ENCODE peak calls at places on chromosomes 12 and 14, in nine cellular contexts. One of them, this sample, is unnamed.

GRCh38 chr14:104688755-104689619 is at the start of gene INF2:
- DNase-seq in IMR-90: peak; percentile 32
- DNase-seq in GM19239: peak; percentile 94
- DNase-seq in MCF 10A: peak; percentile 76
- DNase-seq in skeletal muscle cell: no peak
- DNase-seq in thoracic aorta: no peak
- DNase-seq in HFFc6: no peak
- DNase-seq in CD4-positive, CD25-positive, alpha-beta regulatory T cell: peak; percentile 54
- DNase-seq in psoas muscle: peak; percentile 76
- DNase-seq in this sample: no peak

GRCh38 chr12:106271575-106272505 is 24.0 kb upstream of the CKAP4 start:
- DNase-seq in IMR-90: no peak
- DNase-seq in GM19239: no peak
- DNase-seq in MCF 10A: peak; percentile 40
- DNase-seq in skeletal muscle cell: no peak
- DNase-seq in thoracic aorta: no peak
- DNase-seq in HFFc6: no peak
- DNase-seq in CD4-positive, CD25-positive, alpha-beta regulatory T cell: no peak
- DNase-seq in psoas muscle: no peak
- DNase-seq in this sample: no peak

GRCh38 chr14:67513631-67514108 is 19.4 kb upstream of the PLEKHH1 start:
- DNase-seq in IMR-90: no peak
- DNase-seq in GM19239: peak; percentile 45
- DNase-seq in MCF 10A: no peak
- DNase-seq in skeletal muscle cell: no peak
- DNase-seq in thoracic aorta: no peak
- DNase-seq in HFFc6: no peak
- DNase-seq in CD4-positive, CD25-positive, alpha-beta regulatory T cell: no peak
- DNase-seq in psoas muscle: no peak
- DNase-seq in this sample: no peak

GRCh38 chr12:111529424-111530368 is 69.4 kb downstream of the ATXN2 start:
- DNase-seq in IMR-90: peak; percentile 59
- DNase-seq in GM19239: peak; percentile 70
- DNase-seq in MCF 10A: peak; percentile 71
- DNase-seq in skeletal muscle cell: peak; percentile 14
- DNase-seq in thoracic aorta: no peak
- DNase-seq in HFFc6: peak; percentile 36
- DNase-seq in CD4-positive, CD25-positive, alpha-beta regulatory T cell: peak; percentile 40
- DNase-seq in psoas muscle: no peak
- DNase-seq in this sample: no peak

GRCh38 chr12:57583008-57583831 is 7.8 kb upstream of the PIP4K2C start:
- DNase-seq in IMR-90: peak; percentile 81
- DNase-seq in GM19239: peak; percentile 84
- DNase-seq in MCF 10A: peak; percentile 79
- DNase-seq in skeletal muscle cell: peak; percentile 36
- DNase-seq in thoracic aorta: peak; percentile 34
- DNase-seq in HFFc6: peak; percentile 75
- DNase-seq in CD4-positive, CD25-positive, alpha-beta regulatory T cell: peak; percentile 64
- DNase-seq in psoas muscle: no peak
- DNase-seq in this sample: no peak

GRCh38 chr14:78785265-78785664 is 615.1 kb downstream of the NRXN3 start:
- DNase-seq in IMR-90: no peak
- DNase-seq in GM19239: no peak
- DNase-seq in MCF 10A: peak; percentile 30
- DNase-seq in skeletal muscle cell: no peak
- DNase-seq in thoracic aorta: no peak
- DNase-seq in HFFc6: no peak
- DNase-seq in CD4-positive, CD25-positive, alpha-beta regulatory T cell: no peak
- DNase-seq in psoas muscle: no peak
- DNase-seq in this sample: no peak

GRCh38 chr12:132559652-132560420 is 50.5 kb downstream of the LRCOL1 start:
- DNase-seq in IMR-90: peak; percentile 36
- DNase-seq in GM19239: peak; percentile 81
- DNase-seq in MCF 10A: peak; percentile 33
- DNase-seq in skeletal muscle cell: no peak
- DNase-seq in thoracic aorta: no peak
- DNase-seq in HFFc6: peak; percentile 2
- DNase-seq in CD4-positive, CD25-positive, alpha-beta regulatory T cell: no peak
- DNase-seq in psoas muscle: peak; percentile 72
- DNase-seq in this sample: no peak

GRCh38 chr12:69130064-69130463 is 109.3 kb upstream of the CPSF6 start:
- DNase-seq in IMR-90: no peak
- DNase-seq in GM19239: no peak
- DNase-seq in MCF 10A: peak; percentile 45
- DNase-seq in skeletal muscle cell: no peak
- DNase-seq in thoracic aorta: no peak
- DNase-seq in HFFc6: no peak
- DNase-seq in CD4-positive, CD25-positive, alpha-beta regulatory T cell: no peak
- DNase-seq in psoas muscle: no peak
- DNase-seq in this sample: no peak

GRCh38 chr12:79295572-79295971 is 395.2 kb downstream of the PAWR start:
- DNase-seq in IMR-90: no peak
- DNase-seq in GM19239: no peak
- DNase-seq in MCF 10A: no peak
- DNase-seq in skeletal muscle cell: no peak
- DNase-seq in thoracic aorta: no peak
- DNase-seq in HFFc6: no peak
- DNase-seq in CD4-positive, CD25-positive, alpha-beta regulatory T cell: no peak
- DNase-seq in psoas muscle: no peak
- DNase-seq in this sample: no peak

GRCh38 chr14:99578541-99579044 is 25.4 kb downstream of the CCDC85C start:
- DNase-seq in IMR-90: no peak
- DNase-seq in GM19239: no peak
- DNase-seq in MCF 10A: no peak
- DNase-seq in skeletal muscle cell: no peak
- DNase-seq in thoracic aorta: no peak
- DNase-seq in HFFc6: no peak
- DNase-seq in CD4-positive, CD25-positive, alpha-beta regulatory T cell: no peak
- DNase-seq in psoas muscle: no peak
- DNase-seq in this sample: no peak

GRCh38 chr12:25883026-25883928 is 75.2 kb upstream of the RASSF8 start:
- DNase-seq in IMR-90: no peak
- DNase-seq in GM19239: no peak
- DNase-seq in MCF 10A: no peak
- DNase-seq in skeletal muscle cell: no peak
- DNase-seq in thoracic aorta: no peak
- DNase-seq in HFFc6: no peak
- DNase-seq in CD4-positive, CD25-positive, alpha-beta regulatory T cell: no peak
- DNase-seq in psoas muscle: no peak
- DNase-seq in this sample: no peak

GRCh38 chr12:128933926-128934325 is 80.6 kb downstream of the GLT1D1 start:
- DNase-seq in IMR-90: no peak
- DNase-seq in GM19239: no peak
- DNase-seq in MCF 10A: no peak
- DNase-seq in skeletal muscle cell: no peak
- DNase-seq in thoracic aorta: no peak
- DNase-seq in HFFc6: no peak
- DNase-seq in CD4-positive, CD25-positive, alpha-beta regulatory T cell: no peak
- DNase-seq in psoas muscle: no peak
- DNase-seq in this sample: no peak

GRCh38 chr14:60125918-60126317 is 34.2 kb downstream of the PCNX4 start:
- DNase-seq in IMR-90: peak; percentile 32
- DNase-seq in GM19239: no peak
- DNase-seq in MCF 10A: no peak
- DNase-seq in skeletal muscle cell: no peak
- DNase-seq in thoracic aorta: no peak
- DNase-seq in HFFc6: peak; percentile 5
- DNase-seq in CD4-positive, CD25-positive, alpha-beta regulatory T cell: no peak
- DNase-seq in psoas muscle: no peak
- DNase-seq in this sample: no peak

GRCh38 chr12:115886666-115887065 is 390.8 kb downstream of the MED13L start:
- DNase-seq in IMR-90: no peak
- DNase-seq in GM19239: no peak
- DNase-seq in MCF 10A: no peak
- DNase-seq in skeletal muscle cell: no peak
- DNase-seq in thoracic aorta: no peak
- DNase-seq in HFFc6: no peak
- DNase-seq in CD4-positive, CD25-positive, alpha-beta regulatory T cell: no peak
- DNase-seq in psoas muscle: no peak
- DNase-seq in this sample: no peak

GRCh38 chr12:43914923-43915468 is 79.1 kb downstream of the TMEM117 start:
- DNase-seq in IMR-90: no peak
- DNase-seq in GM19239: no peak
- DNase-seq in MCF 10A: no peak
- DNase-seq in skeletal muscle cell: no peak
- DNase-seq in thoracic aorta: no peak
- DNase-seq in HFFc6: peak; percentile 24
- DNase-seq in CD4-positive, CD25-positive, alpha-beta regulatory T cell: no peak
- DNase-seq in psoas muscle: no peak
- DNase-seq in this sample: no peak

GRCh38 chr12:12107678-12108077 is 36.9 kb downstream of the BCL2L14 start:
- DNase-seq in IMR-90: no peak
- DNase-seq in GM19239: no peak
- DNase-seq in MCF 10A: no peak
- DNase-seq in skeletal muscle cell: no peak
- DNase-seq in thoracic aorta: no peak
- DNase-seq in HFFc6: no peak
- DNase-seq in CD4-positive, CD25-positive, alpha-beta regulatory T cell: no peak
- DNase-seq in psoas muscle: no peak
- DNase-seq in this sample: no peak

GRCh38 chr14:82621881-82622450 is 1088.3 kb upstream of the SEL1L start:
- DNase-seq in IMR-90: no peak
- DNase-seq in GM19239: no peak
- DNase-seq in MCF 10A: no peak
- DNase-seq in skeletal muscle cell: no peak
- DNase-seq in thoracic aorta: no peak
- DNase-seq in HFFc6: no peak
- DNase-seq in CD4-positive, CD25-positive, alpha-beta regulatory T cell: no peak
- DNase-seq in psoas muscle: no peak
- DNase-seq in this sample: no peak

GRCh38 chr12:93812616-93813015 is 135.4 kb downstream of the CRADD start:
- DNase-seq in IMR-90: no peak
- DNase-seq in GM19239: no peak
- DNase-seq in MCF 10A: no peak
- DNase-seq in skeletal muscle cell: peak; percentile 80
- DNase-seq in thoracic aorta: no peak
- DNase-seq in HFFc6: no peak
- DNase-seq in CD4-positive, CD25-positive, alpha-beta regulatory T cell: no peak
- DNase-seq in psoas muscle: no peak
- DNase-seq in this sample: no peak

GRCh38 chr14:61362072-61362750 is 40.8 kb downstream of the PRKCH start:
- DNase-seq in IMR-90: no peak
- DNase-seq in GM19239: no peak
- DNase-seq in MCF 10A: no peak
- DNase-seq in skeletal muscle cell: no peak
- DNase-seq in thoracic aorta: no peak
- DNase-seq in HFFc6: no peak
- DNase-seq in CD4-positive, CD25-positive, alpha-beta regulatory T cell: no peak
- DNase-seq in psoas muscle: no peak
- DNase-seq in this sample: no peak

GRCh38 chr12:51834411-51834810 is 14.1 kb downstream of the FIGNL2 start:
- DNase-seq in IMR-90: no peak
- DNase-seq in GM19239: no peak
- DNase-seq in MCF 10A: no peak
- DNase-seq in skeletal muscle cell: no peak
- DNase-seq in thoracic aorta: no peak
- DNase-seq in HFFc6: no peak
- DNase-seq in CD4-positive, CD25-positive, alpha-beta regulatory T cell: no peak
- DNase-seq in psoas muscle: no peak
- DNase-seq in this sample: no peak

GRCh38 chr14:85516239-85517112 is 13.5 kb upstream of the FLRT2 start:
- DNase-seq in IMR-90: peak; percentile 88
- DNase-seq in GM19239: no peak
- DNase-seq in MCF 10A: peak; percentile 80
- DNase-seq in skeletal muscle cell: peak; percentile 60
- DNase-seq in thoracic aorta: no peak
- DNase-seq in HFFc6: peak; percentile 87
- DNase-seq in CD4-positive, CD25-positive, alpha-beta regulatory T cell: no peak
- DNase-seq in psoas muscle: no peak
- DNase-seq in this sample: no peak

GRCh38 chr14:99125616-99126431 is 146.2 kb downstream of the BCL11B start:
- DNase-seq in IMR-90: no peak
- DNase-seq in GM19239: no peak
- DNase-seq in MCF 10A: peak; percentile 56
- DNase-seq in skeletal muscle cell: no peak
- DNase-seq in thoracic aorta: no peak
- DNase-seq in HFFc6: no peak
- DNase-seq in CD4-positive, CD25-positive, alpha-beta regulatory T cell: no peak
- DNase-seq in psoas muscle: no peak
- DNase-seq in this sample: no peak

GRCh38 chr12:100077367-100077766 is 65.3 kb downstream of the BLTP3B start:
- DNase-seq in IMR-90: no peak
- DNase-seq in GM19239: no peak
- DNase-seq in MCF 10A: peak; percentile 8
- DNase-seq in skeletal muscle cell: no peak
- DNase-seq in thoracic aorta: no peak
- DNase-seq in HFFc6: no peak
- DNase-seq in CD4-positive, CD25-positive, alpha-beta regulatory T cell: no peak
- DNase-seq in psoas muscle: no peak
- DNase-seq in this sample: no peak

GRCh38 chr14:54667026-54667744 is 100.3 kb downstream of the SAMD4A start:
- DNase-seq in IMR-90: no peak
- DNase-seq in GM19239: no peak
- DNase-seq in MCF 10A: no peak
- DNase-seq in skeletal muscle cell: no peak
- DNase-seq in thoracic aorta: no peak
- DNase-seq in HFFc6: no peak
- DNase-seq in CD4-positive, CD25-positive, alpha-beta regulatory T cell: no peak
- DNase-seq in psoas muscle: no peak
- DNase-seq in this sample: no peak

GRCh38 chr12:91766454-91766853 is 379.2 kb downstream of the BTG1 start:
- DNase-seq in IMR-90: no peak
- DNase-seq in GM19239: no peak
- DNase-seq in MCF 10A: no peak
- DNase-seq in skeletal muscle cell: no peak
- DNase-seq in thoracic aorta: no peak
- DNase-seq in HFFc6: no peak
- DNase-seq in CD4-positive, CD25-positive, alpha-beta regulatory T cell: no peak
- DNase-seq in psoas muscle: no peak
- DNase-seq in this sample: no peak

GRCh38 chr12:53755451-53756290 is 3.9 kb upstream of the CISTR start:
- DNase-seq in IMR-90: no peak
- DNase-seq in GM19239: no peak
- DNase-seq in MCF 10A: no peak
- DNase-seq in skeletal muscle cell: no peak
- DNase-seq in thoracic aorta: no peak
- DNase-seq in HFFc6: no peak
- DNase-seq in CD4-positive, CD25-positive, alpha-beta regulatory T cell: no peak
- DNase-seq in psoas muscle: no peak
- DNase-seq in this sample: no peak

GRCh38 chr12:51009038-51009437 is 17.1 kb downstream of the SLC11A2 start:
- DNase-seq in IMR-90: no peak
- DNase-seq in GM19239: no peak
- DNase-seq in MCF 10A: no peak
- DNase-seq in skeletal muscle cell: no peak
- DNase-seq in thoracic aorta: no peak
- DNase-seq in HFFc6: no peak
- DNase-seq in CD4-positive, CD25-positive, alpha-beta regulatory T cell: peak; percentile 29
- DNase-seq in psoas muscle: peak; percentile 85
- DNase-seq in this sample: no peak

GRCh38 chr14:60722163-60722835 is 1.9 kb downstream of the SIX4 start:
- DNase-seq in IMR-90: peak; percentile 79
- DNase-seq in GM19239: no peak
- DNase-seq in MCF 10A: peak; percentile 73
- DNase-seq in skeletal muscle cell: peak; percentile 35
- DNase-seq in thoracic aorta: no peak
- DNase-seq in HFFc6: peak; percentile 39
- DNase-seq in CD4-positive, CD25-positive, alpha-beta regulatory T cell: no peak
- DNase-seq in psoas muscle: peak; percentile 69
- DNase-seq in this sample: no peak

GRCh38 chr14:95614335-95614734 is 71.9 kb upstream of the TCL1B start:
- DNase-seq in IMR-90: no peak
- DNase-seq in GM19239: no peak
- DNase-seq in MCF 10A: no peak
- DNase-seq in skeletal muscle cell: no peak
- DNase-seq in thoracic aorta: no peak
- DNase-seq in HFFc6: no peak
- DNase-seq in CD4-positive, CD25-positive, alpha-beta regulatory T cell: no peak
- DNase-seq in psoas muscle: no peak
- DNase-seq in this sample: no peak

GRCh38 chr14:79567306-79567705 is 644.0 kb downstream of the DIO2 start:
- DNase-seq in IMR-90: no peak
- DNase-seq in GM19239: no peak
- DNase-seq in MCF 10A: no peak
- DNase-seq in skeletal muscle cell: no peak
- DNase-seq in thoracic aorta: no peak
- DNase-seq in HFFc6: no peak
- DNase-seq in CD4-positive, CD25-positive, alpha-beta regulatory T cell: no peak
- DNase-seq in psoas muscle: no peak
- DNase-seq in this sample: no peak

GRCh38 chr12:109192358-109192757 is 76.0 kb downstream of the ACACB start:
- DNase-seq in IMR-90: peak; percentile 64
- DNase-seq in GM19239: no peak
- DNase-seq in MCF 10A: peak; percentile 94
- DNase-seq in skeletal muscle cell: peak; percentile 16
- DNase-seq in thoracic aorta: no peak
- DNase-seq in HFFc6: peak; percentile 60
- DNase-seq in CD4-positive, CD25-positive, alpha-beta regulatory T cell: no peak
- DNase-seq in psoas muscle: no peak
- DNase-seq in this sample: peak; percentile 63

This sample was measured in AG04449.